ENCODE peak calls at places on chromosomes 4 and X, in seven cellular contexts. H is EL; G is CD8-positive, alpha-beta T cell; D is left lobe of liver; I is CD4-positive, alpha-beta T cell; A is activated CD4-positive, alpha-beta T cell treated with anti-CD3 and anti-CD28 coated beads for 36 hours; F is NCI-H748 treated with DMSO at 0.1 percent for 48 hours. U is an unnamed sample.

GRCh38 chr4:44927361-44928061 is 201.2 kb upstream of the GNPDA2 start:
- DNase-seq in A (no peak), D (no peak), G (no peak), H (no peak), F (no peak), I (no peak), U (no peak)

GRCh38 chr4:109359040-109359646 is 56.7 kb upstream of the COL25A1 start:
- DNase-seq in F (no peak), G (no peak), D (no peak), A (peak), H (no peak), I (no peak), U (peak)

GRCh38 chrX:37785569-37785968 is 5.7 kb downstream of the CYBB start:
- DNase-seq in I (no peak), G (no peak), D (no peak), F (no peak), A (no peak), H (no peak), U (no peak)

GRCh38 chr4:105451346-105451745 is 22.5 kb downstream of the PPA2 start:
- DNase-seq in A (no peak), H (no peak), G (no peak), F (peak), D (no peak), I (no peak), U (no peak)

GRCh38 chr4:108480881-108481280 is 139.5 kb upstream of the RPL34 start:
- DNase-seq in D (no peak), F (no peak), I (no peak), A (no peak), G (no peak), H (no peak), U (no peak)

GRCh38 chr4:114807759-114808404 is 209.3 kb downstream of the UGT8 start:
- DNase-seq in F (no peak), A (peak), D (no peak), I (peak), H (peak), G (peak), U (peak)

GRCh38 chr4:148405161-148405893 is 36.9 kb downstream of the NR3C2 start:
- DNase-seq in F (no peak), A (no peak), I (no peak), G (no peak), H (no peak), D (no peak), U (no peak)

GRCh38 chr4:18033111-18034085 is 11.8 kb upstream of the LCORL start:
- DNase-seq in A (no peak), I (no peak), G (no peak), H (no peak), D (no peak), F (no peak), U (no peak)

GRCh38 chr4:2258091-2259035 is 3.5 kb downstream of the MXD4 start:
- DNase-seq in H (no peak), A (peak), D (peak), F (no peak), I (no peak), G (peak), U (peak)

GRCh38 chr4:1416948-1417260 is 10.7 kb upstream of the NKX1-1 start:
- DNase-seq in F (no peak), G (peak), I (no peak), H (no peak), A (no peak), D (no peak), U (no peak)

GRCh38 chr4:53128959-53129358 is 236.9 kb downstream of the SCFD2 start:
- DNase-seq in F (no peak), D (peak), A (no peak), H (no peak), G (no peak), I (no peak), U (no peak)

GRCh38 chr4:182140547-182140946 is 102.7 kb upstream of the TENM3 start:
- DNase-seq in A (no peak), F (no peak), D (no peak), H (no peak), I (no peak), G (no peak), U (no peak)

GRCh38 chr4:184598753-184599491 is 50.3 kb downstream of the CASP3 start:
- DNase-seq in I (no peak), G (no peak), F (no peak), H (peak), A (no peak), D (no peak), U (no peak)

GRCh38 chrX:108699368-108699767 is 37.0 kb downstream of the IRS4 start:
- DNase-seq in G (no peak), D (no peak), H (peak), A (no peak), I (no peak), F (peak), U (no peak)

GRCh38 chr4:22458112-22458511 is 57.8 kb downstream of the ADGRA3 start:
- DNase-seq in F (no peak), H (no peak), A (no peak), G (no peak), I (no peak), D (no peak), U (no peak)

GRCh38 chr4:1194028-1194900 is 21.9 kb upstream of the SPON2 start:
- DNase-seq in D (peak), H (no peak), F (no peak), G (no peak), I (no peak), A (peak), U (no peak)

GRCh38 chrX:700936-701335 is 70.3 kb downstream of the SHOX start:
- DNase-seq in I (no peak), A (no peak), F (no peak), G (no peak), H (no peak), D (no peak), U (no peak)

GRCh38 chr4:90841676-90842075 is 714.5 kb downstream of the CCSER1 start:
- DNase-seq in D (no peak), H (no peak), F (no peak), G (no peak), I (no peak), A (no peak), U (no peak)

GRCh38 chr4:34731045-34731444 is 1513.3 kb downstream of the ARAP2 start:
- DNase-seq in H (peak), D (no peak), I (no peak), F (no peak), A (no peak), G (no peak), U (no peak)

GRCh38 chr4:72569719-72570235 is 756 bp upstream of the ADAMTS3 start:
- DNase-seq in H (no peak), F (no peak), A (no peak), D (no peak), G (no peak), I (no peak), U (no peak)

GRCh38 chrX:20515841-20516461 is 249.2 kb upstream of the RPS6KA3 start:
- DNase-seq in A (peak), H (peak), F (no peak), D (no peak), I (no peak), G (no peak), U (peak)

GRCh38 chrX:650274-650673 is 19.7 kb downstream of the SHOX start:
- DNase-seq in I (no peak), G (no peak), A (no peak), H (peak), F (no peak), D (peak), U (no peak)

GRCh38 chrX:69361286-69361926 is 142.7 kb upstream of the NALF2 start:
- DNase-seq in A (no peak), I (no peak), F (no peak), D (no peak), G (no peak), H (peak), U (no peak)

GRCh38 chr4:535181-535923 is 36.3 kb downstream of the PIGG start:
- DNase-seq in D (no peak), I (no peak), H (no peak), G (no peak), F (no peak), A (no peak), U (no peak)

GRCh38 chrX:21840199-21840557 is 761 bp downstream of the MBTPS2 start:
- DNase-seq in D (no peak), I (no peak), F (no peak), G (peak), H (peak), A (peak), U (no peak)

GRCh38 chr4:119097282-119097900 is 38.2 kb upstream of the MYOZ2 start:
- DNase-seq in A (no peak), D (no peak), I (no peak), H (no peak), F (no peak), G (no peak), U (no peak)

GRCh38 chrX:30893206-30893605 is 4.2 kb upstream of the TAB3 start:
- DNase-seq in F (no peak), I (no peak), G (no peak), A (no peak), H (peak), D (no peak), U (no peak)

GRCh38 chrX:13377537-13377936 is 57.7 kb upstream of the ATXN3L start:
- DNase-seq in H (peak), G (no peak), F (no peak), D (no peak), A (no peak), I (no peak), U (no peak)

GRCh38 chrX:113473418-113473817 is 632.8 kb upstream of the AMOT start:
- DNase-seq in H (no peak), G (no peak), F (no peak), I (no peak), A (no peak), D (no peak), U (no peak)

GRCh38 chr4:47122592-47123291 is 91.4 kb downstream of the GABRB1 start:
- DNase-seq in H (peak), D (peak), G (peak), F (peak), I (peak), A (peak), U (peak)

U was measured in activated T-helper 2 cell treated with anti-CD3 and anti-CD28 coated beads, Interferon-gamma antibody, Interleukin-2, Interleukin-4, amounts not matched to agents 10 μg/mL and 5 μg/mL and 100 μg/mL, durations not matched to agents 14 hours and 24 hours and 36 hours.